ENCODE peak calls at places on chromosome 15, in eight cellular contexts. Z is PC-9; U is MM.1S; Y is stimulated activated CD8-positive, alpha-beta memory T cell treated with anti-CD3 and anti-CD28 coated beads, Interleukin-2, amount 100 ng/mL, for 48 hours; I is NCI-H2081 treated with DMSO at 0.1 percent for 48 hours; E is stimulated activated CD4-positive, alpha-beta T cell treated with anti-CD3 and anti-CD28 coated beads, Interleukin-15, amount 100 ng/mL, for 24 hours; O is GM20000; J is GM23248. A is an unnamed sample.

GRCh38 chr15:75943713-75944215 is 40.1 kb downstream of the FBXO22 start:
- DNase-seq in Y (no peak), U (no peak), I (no peak), Z (no peak), E (no peak), O (no peak), J (peak; percentile 36), A (no peak)

GRCh38 chr15:70374096-70374495 is 276.4 kb upstream of the TLE3 start:
- DNase-seq in O (no peak), Y (no peak), U (no peak), E (no peak), Z (no peak), I (no peak), J (no peak), A (no peak)

GRCh38 chr15:97692317-97693015 is 268.0 kb upstream of the ARRDC4 start:
- DNase-seq in J (no peak), E (no peak), O (no peak), Z (no peak), I (peak; percentile 74), U (no peak), Y (no peak), A (peak; percentile 41)

GRCh38 chr15:37425541-37425940 is 325.2 kb upstream of the MEIS2 start:
- DNase-seq in E (no peak), U (no peak), Z (peak; percentile 12), Y (no peak), J (peak; percentile 39), O (no peak), I (no peak), A (no peak)

GRCh38 chr15:95304116-95304873 is 1026.2 kb upstream of the NR2F2 start:
- DNase-seq in O (no peak), Y (no peak), J (peak; percentile 30), E (no peak), Z (no peak), U (no peak), I (peak; percentile 61), A (no peak)

GRCh38 chr15:70488002-70488605 is 275.3 kb downstream of the UACA start:
- DNase-seq in J (peak; percentile 73), Y (peak; percentile 66), I (no peak), O (peak; percentile 70), Z (peak; percentile 68), U (peak; percentile 71), E (peak; percentile 78), A (peak; percentile 93)

GRCh38 chr15:31325432-31325975 is 1.1 kb upstream of the KLF13 start:
- DNase-seq in J (peak; percentile 58), E (peak; percentile 63), I (no peak), Z (no peak), Y (peak; percentile 39), O (peak; percentile 50), U (peak; percentile 40), A (peak; percentile 75)

GRCh38 chr15:92365079-92365478 is 28.6 kb upstream of the ST8SIA2 start:
- DNase-seq in Z (no peak), O (no peak), U (no peak), Y (no peak), J (no peak), E (no peak), I (no peak), A (no peak)

GRCh38 chr15:78715930-78716329 is 74.9 kb upstream of the CHRNB4 start:
- DNase-seq in U (no peak), Y (no peak), Z (no peak), I (no peak), E (peak; percentile 17), J (peak; percentile 78), O (no peak), A (no peak)

GRCh38 chr15:60914360-60914759 is 314.7 kb downstream of the RORA start:
- DNase-seq in J (no peak), Z (no peak), Y (no peak), E (no peak), U (no peak), I (no peak), O (no peak), A (no peak)